ENCODE peak calls at places on chromosomes 5 and 9, in four cellular contexts. One of them, this sample, is unnamed.

GRCh38 chr5:178145965-178146820 is 7.5 kb downstream of the NHP2 start:
- DNase-seq in H54: peak; percentile 54
- DNase-seq in COLO829: no peak
- DNase-seq in GM13977: peak; percentile 82
- DNase-seq in this sample: peak; percentile 58

GRCh38 chr5:154111214-154111613 is 72.4 kb downstream of the MFAP3 start:
- DNase-seq in H54: no peak
- DNase-seq in COLO829: no peak
- DNase-seq in GM13977: no peak
- DNase-seq in this sample: no peak

GRCh38 chr5:124599048-124599973 is 147.1 kb downstream of the ZNF608 start:
- DNase-seq in H54: no peak
- DNase-seq in COLO829: no peak
- DNase-seq in GM13977: no peak
- DNase-seq in this sample: peak; percentile 23

GRCh38 chr9:121278535-121279169 is 10.7 kb downstream of the GSN start:
- DNase-seq in H54: peak; percentile 89
- DNase-seq in COLO829: peak; percentile 90
- DNase-seq in GM13977: peak; percentile 58
- DNase-seq in this sample: peak; percentile 71

GRCh38 chr9:5617749-5618148 is 11.2 kb upstream of the RIC1 start:
- DNase-seq in H54: no peak
- DNase-seq in COLO829: no peak
- DNase-seq in GM13977: peak; percentile 41
- DNase-seq in this sample: no peak

GRCh38 chr5:179241175-179241574 is 104.1 kb downstream of the ADAMTS2 start:
- DNase-seq in H54: no peak
- DNase-seq in COLO829: no peak
- DNase-seq in GM13977: no peak
- DNase-seq in this sample: no peak

GRCh38 chr5:142770650-142771609 is 753 bp downstream of the ARHGAP26 start:
- DNase-seq in H54: peak; percentile 32
- DNase-seq in COLO829: no peak
- DNase-seq in GM13977: peak; percentile 46
- DNase-seq in this sample: peak; percentile 64

GRCh38 chr5:137667341-137667740 is 68.5 kb downstream of the KLHL3 start:
- DNase-seq in H54: no peak
- DNase-seq in COLO829: no peak
- DNase-seq in GM13977: no peak
- DNase-seq in this sample: no peak

GRCh38 chr5:91528831-91529230 is 145.7 kb upstream of the ARRDC3 start:
- DNase-seq in H54: no peak
- DNase-seq in COLO829: no peak
- DNase-seq in GM13977: no peak
- DNase-seq in this sample: no peak

GRCh38 chr5:18551716-18552115 is 917.5 kb downstream of the TAF11L14 start:
- DNase-seq in H54: no peak
- DNase-seq in COLO829: no peak
- DNase-seq in GM13977: no peak
- DNase-seq in this sample: no peak

GRCh38 chr9:114884787-114885452 is 45.5 kb downstream of the TNFSF8 start:
- DNase-seq in H54: no peak
- DNase-seq in COLO829: no peak
- DNase-seq in GM13977: no peak
- DNase-seq in this sample: no peak

GRCh38 chr5:149037819-149038218 is 25.0 kb downstream of the SH3TC2 start:
- DNase-seq in H54: no peak
- DNase-seq in COLO829: peak; percentile 19
- DNase-seq in GM13977: no peak
- DNase-seq in this sample: no peak

GRCh38 chr5:43554497-43554896 is 2.4 kb downstream of the PAIP1 start:
- DNase-seq in H54: no peak
- DNase-seq in COLO829: no peak
- DNase-seq in GM13977: no peak
- DNase-seq in this sample: no peak

GRCh38 chr5:32231241-32231640 is 57.1 kb upstream of the GOLPH3 start:
- DNase-seq in H54: no peak
- DNase-seq in COLO829: no peak
- DNase-seq in GM13977: no peak
- DNase-seq in this sample: no peak

GRCh38 chr9:114953917-114954316 is 23.5 kb upstream of the TNFSF8 start:
- DNase-seq in H54: peak; percentile 35
- DNase-seq in COLO829: no peak
- DNase-seq in GM13977: no peak
- DNase-seq in this sample: peak; percentile 14

GRCh38 chr9:33202552-33203300 is 35.6 kb upstream of the B4GALT1 start:
- DNase-seq in H54: no peak
- DNase-seq in COLO829: no peak
- DNase-seq in GM13977: peak; percentile 73
- DNase-seq in this sample: no peak

GRCh38 chr9:114046237-114046755 is 31.8 kb downstream of the AMBP start:
- DNase-seq in H54: no peak
- DNase-seq in COLO829: no peak
- DNase-seq in GM13977: no peak
- DNase-seq in this sample: no peak

GRCh38 chr5:74765929-74766328 is 988 bp downstream of the GFM2 start:
- DNase-seq in H54: no peak
- DNase-seq in COLO829: no peak
- DNase-seq in GM13977: no peak
- DNase-seq in this sample: no peak

GRCh38 chr9:115006660-115007059 is 76.3 kb upstream of the TNFSF8 start:
- DNase-seq in H54: no peak
- DNase-seq in COLO829: no peak
- DNase-seq in GM13977: no peak
- DNase-seq in this sample: no peak

GRCh38 chr5:66850354-66851075 is 254.3 kb downstream of the MAST4 start:
- DNase-seq in H54: no peak
- DNase-seq in COLO829: no peak
- DNase-seq in GM13977: no peak
- DNase-seq in this sample: no peak

This sample was measured in ACHN.